ENCODE peak calls at places on chromosomes 6 and 20, in six cellular contexts. H is cardiac fibroblast, Y is astrocyte of the cerebellum, B is gastrocnemius medialis, L is bronchial epithelial cell, K is heart left ventricle. C is an unnamed sample.
A peak's percentile ranks its signal among the peaks of the same experiment; 100 is the strongest.

GRCh38 chr6:166955865-166956443 is 396 bp downstream of the RNASET2 start:
- DNase-seq in H (no peak), Y (no peak), B (no peak), L (peak; percentile 16), K (no peak), C (no peak)

GRCh38 chr6:104639671-104640070 is 220.0 kb downstream of the HACE1 start:
- DNase-seq in H (peak; percentile 78), Y (no peak), B (no peak), L (peak; percentile 65), K (no peak), C (no peak)

GRCh38 chr6:35052694-35053565 is 88.2 kb downstream of the TCP11 start:
- DNase-seq in H (peak; percentile 36), Y (no peak), B (peak; percentile 49), L (no peak), K (peak; percentile 45), C (no peak)

GRCh38 chr20:62219992-62220665 is at the start of gene HRH3:
- DNase-seq in H (peak; percentile 34), Y (no peak), B (no peak), L (no peak), K (no peak), C (no peak)

GRCh38 chr20:8156603-8157079 is 24.6 kb downstream of the PLCB1 start:
- DNase-seq in H (no peak), Y (no peak), B (no peak), L (peak; percentile 27), K (no peak), C (no peak)

GRCh38 chr6:30073489-30074240 is 1.9 kb downstream of the RNF39 start:
- DNase-seq in H (no peak), Y (no peak), B (no peak), L (no peak), K (no peak), C (no peak)

GRCh38 chr6:126748141-126748540 is 370.3 kb upstream of the RSPO3 start:
- DNase-seq in H (no peak), Y (no peak), B (no peak), L (no peak), K (no peak), C (no peak)

GRCh38 chr20:19588731-19589130 is 169.3 kb upstream of the RIN2 start:
- DNase-seq in H (peak; percentile 4), Y (no peak), B (no peak), L (no peak), K (no peak), C (no peak)

GRCh38 chr6:28789553-28790083 is 134.2 kb downstream of the TRIM27 start:
- DNase-seq in H (peak; percentile 66), Y (no peak), B (no peak), L (peak; percentile 53), K (no peak), C (no peak)

GRCh38 chr6:105711216-105711615 is 308.3 kb upstream of the PREP start:
- DNase-seq in H (no peak), Y (no peak), B (no peak), L (peak; percentile 29), K (no peak), C (no peak)

GRCh38 chr6:21601932-21602390 is 8.4 kb downstream of the SOX4 start:
- DNase-seq in H (no peak), Y (no peak), B (no peak), L (no peak), K (no peak), C (no peak)

GRCh38 chr6:144062757-144063156 is 32.6 kb downstream of the SF3B5 start:
- DNase-seq in H (no peak), Y (no peak), B (no peak), L (no peak), K (no peak), C (no peak)
- H3K4me3 ChIP-seq in H (no peak overlapping the region), Y (no peak overlapping the region), B (peak overlapping the region; percentile 57), L (no peak overlapping the region), K (no peak overlapping the region), C (no peak overlapping the region)

DNA sequence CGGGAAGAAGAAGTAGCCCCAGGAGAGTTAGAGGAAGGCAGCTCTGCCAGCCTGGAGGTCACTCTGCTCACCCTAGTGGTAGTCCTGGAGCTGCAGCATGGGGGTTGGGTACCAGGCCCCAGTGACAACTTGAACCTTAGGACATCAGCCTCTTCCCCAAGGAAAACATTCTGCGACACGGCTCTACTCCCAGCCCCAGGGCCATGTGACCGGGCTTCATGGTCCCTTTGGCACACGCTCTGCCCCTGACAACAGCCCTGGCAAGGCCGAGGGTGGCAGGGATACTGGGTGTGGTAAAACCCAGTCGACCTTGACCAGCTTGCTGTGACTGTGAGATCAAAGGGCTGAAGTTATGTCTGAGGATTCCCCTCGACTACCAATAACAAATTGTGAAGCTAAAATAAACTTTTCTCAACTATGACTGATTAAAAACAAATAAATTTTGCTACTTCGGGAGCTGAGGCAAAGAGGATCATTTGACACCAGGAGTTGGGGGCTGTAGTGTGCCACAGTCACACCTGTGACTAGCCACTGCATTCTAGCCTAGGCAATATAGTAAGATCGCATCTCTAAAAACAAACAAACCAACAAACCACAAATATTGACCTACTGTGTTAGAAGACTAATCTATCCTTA is 24.4 kb upstream of the ARID1B start:
- DNase-seq in H (no peak), Y (no peak), B (peak; percentile 21), L (no peak), K (no peak), C (no peak)
- TF ChIP-seq CTCF in H (peak; percentile 24), Y (no peak), B (no peak), L (peak; percentile 53), K (peak; percentile 12), C (peak; percentile 21)

GRCh38 chr6:33344771-33345697 is 27.5 kb upstream of the ZBTB22 start:
- DNase-seq in H (peak; percentile 85), Y (peak; percentile 92), B (peak; percentile 36), L (peak; percentile 71), K (no peak), C (no peak)

GRCh38 chr6:33343953-33344611 is 26.5 kb upstream of the ZBTB22 start:
- DNase-seq in H (no peak), Y (no peak), B (no peak), L (no peak), K (no peak), C (no peak)

DNA sequence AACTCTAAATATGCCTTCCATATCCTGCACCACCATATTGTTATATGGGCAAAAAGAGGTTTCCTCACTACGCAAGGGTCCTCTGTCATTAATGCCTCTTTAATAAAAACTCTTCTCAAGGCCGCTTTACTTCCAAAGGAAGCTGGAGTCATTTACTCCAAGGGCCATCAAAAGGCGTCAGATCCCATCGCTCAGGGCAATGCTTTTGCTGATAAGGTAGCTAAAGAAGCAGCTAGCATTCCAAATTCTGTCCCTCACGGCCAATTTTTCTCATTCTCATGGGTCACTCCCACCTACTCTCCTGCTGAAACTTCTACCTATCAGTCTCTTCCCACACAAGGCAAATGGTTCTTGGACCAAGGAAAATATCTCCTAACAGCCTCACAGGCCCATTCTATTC is 30.3 kb upstream of the ZBTB22 start:
- DNase-seq in H (no peak), Y (no peak), B (no peak), L (no peak), K (no peak), C (no peak)
- H3K4me3 ChIP-seq in H (no peak overlapping the region), Y (no peak overlapping the region), B (no peak overlapping the region), L (no peak overlapping the region), K (no peak overlapping the region), C (no peak overlapping the region)

GRCh38 chr6:15906393-15906976 is 222.4 kb upstream of the MYLIP start:
- DNase-seq in H (no peak), Y (no peak), B (no peak), L (no peak), K (no peak), C (no peak)
- TF ChIP-seq CTCF in H (no peak), Y (no peak), B (no peak), L (no peak), K (no peak), C (no peak)

GRCh38 chr20:5545381-5545941 is 204.7 kb upstream of the SHLD1 start:
- DNase-seq in H (no peak), Y (no peak), B (no peak), L (no peak), K (no peak), C (no peak)

GRCh38 chr20:5549200-5549599 is 201.0 kb upstream of the SHLD1 start:
- DNase-seq in H (no peak), Y (no peak), B (no peak), L (no peak), K (no peak), C (no peak)

GRCh38 chr20:5544175-5544574 is 206.0 kb upstream of the SHLD1 start:
- DNase-seq in H (no peak), Y (no peak), B (no peak), L (no peak), K (no peak), C (no peak)

GRCh38 chr20:5548112-5548511 is 202.1 kb upstream of the SHLD1 start:
- DNase-seq in H (peak; percentile 19), Y (no peak), B (no peak), L (no peak), K (no peak), C (no peak)

GRCh38 chr20:5544702-5545101 is 205.5 kb upstream of the SHLD1 start:
- DNase-seq in H (no peak), Y (no peak), B (no peak), L (no peak), K (no peak), C (no peak)
- H3K4me3 ChIP-seq in H (no peak overlapping the region), Y (no peak overlapping the region), B (no peak overlapping the region), L (no peak overlapping the region), K (no peak overlapping the region), C (no peak overlapping the region)

GRCh38 chr6:163146036-163146435 is 268.5 kb upstream of the QKI start:
- DNase-seq in H (no peak), Y (peak; percentile 16), B (no peak), L (no peak), K (no peak), C (no peak)

GRCh38 chr6:163149535-163149848 is 265.0 kb upstream of the QKI start:
- DNase-seq in H (no peak), Y (no peak), B (no peak), L (no peak), K (no peak), C (no peak)

GRCh38 chr6:163148781-163149534 is 265.6 kb upstream of the QKI start:
- DNase-seq in H (no peak), Y (no peak), B (no peak), L (no peak), K (no peak), C (no peak)

GRCh38 chr6:163151212-163151611 is 263.3 kb upstream of the QKI start:
- DNase-seq in H (no peak), Y (no peak), B (no peak), L (no peak), K (no peak), C (no peak)

DNA sequence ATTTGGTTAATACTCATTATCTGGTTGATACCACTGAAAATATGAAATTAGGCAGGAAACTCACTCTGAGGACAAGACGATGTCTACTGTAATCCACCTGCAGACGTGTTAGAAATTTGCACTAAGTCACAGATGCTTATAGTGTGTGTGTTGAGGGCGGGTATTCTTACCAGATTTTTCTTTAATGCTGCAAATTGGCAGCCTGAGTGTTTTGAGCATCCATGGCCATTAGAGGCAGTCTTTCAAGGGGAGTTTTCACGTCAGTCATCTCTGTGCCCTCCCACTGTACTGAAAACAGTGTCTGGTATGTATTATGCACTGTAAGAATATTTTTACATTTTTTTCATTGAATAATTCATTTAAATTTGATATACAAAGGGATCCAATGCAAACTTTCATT is 266.5 kb upstream of the QKI start:
- DNase-seq in H (peak; percentile 3), Y (no peak), B (no peak), L (no peak), K (no peak), C (no peak)
- TF ChIP-seq CTCF in H (no peak), Y (peak; percentile 16), B (no peak), L (no peak), K (peak; percentile 14), C (peak; percentile 62)